ENCODE peak calls at places on chromosomes 2 and 18, in six cellular contexts. V is transverse colon; U is CD4-positive, alpha-beta T cell; W is dorsolateral prefrontal cortex; B is hepatocyte; Y is psoas muscle. S is an unnamed sample.

GRCh38 chr2:190334479-190335224 is 8.7 kb upstream of the INPP1 start:
- DNase-seq in W (no peak), B (peak), Y (no peak), U (no peak), V (no peak), S (no peak)

GRCh38 chr18:77551055-77551454 is 301.4 kb downstream of the GALR1 start:
- DNase-seq in W (no peak), B (no peak), U (no peak), V (no peak), Y (no peak), S (no peak)

GRCh38 chr2:237704476-237705224 is 77.3 kb downstream of the LRRFIP1 start:
- DNase-seq in B (no peak), V (no peak), W (no peak), U (no peak), Y (no peak), S (peak)

GRCh38 chr2:96264656-96265348 is 995 bp downstream of the TMEM127 start:
- DNase-seq in B (peak), V (no peak), Y (no peak), W (no peak), U (peak), S (peak)

GRCh38 chr2:127321306-127321705 is 27.4 kb upstream of the ERCC3 start:
- DNase-seq in V (no peak), B (no peak), U (no peak), Y (no peak), W (no peak), S (no peak)

GRCh38 chr18:58695772-58696171 is 24.5 kb downstream of the MALT1 start:
- DNase-seq in V (no peak), W (no peak), B (no peak), U (no peak), Y (no peak), S (no peak)

GRCh38 chr2:8314063-8314462 is 367.8 kb upstream of the ID2 start:
- DNase-seq in B (no peak), U (no peak), Y (no peak), V (no peak), W (no peak), S (no peak)

GRCh38 chr2:11406492-11407381 is 59.2 kb downstream of the E2F6 start:
- DNase-seq in U (no peak), V (peak), W (peak), Y (peak), B (peak), S (peak)

GRCh38 chr2:6077585-6077984 is 385.4 kb downstream of the SOX11 start:
- DNase-seq in U (no peak), W (no peak), Y (no peak), V (no peak), B (no peak), S (no peak)

GRCh38 chr2:47357475-47357874 is 45.5 kb upstream of the MSH2 start:
- DNase-seq in U (no peak), V (peak), Y (no peak), W (no peak), B (peak), S (peak)

GRCh38 chr2:240379089-240379636 is 56.3 kb upstream of the GPC1 start:
- DNase-seq in B (no peak), W (no peak), U (no peak), Y (no peak), V (no peak), S (no peak)

GRCh38 chr2:118584380-118584779 is 263.1 kb downstream of the EN1 start:
- DNase-seq in W (no peak), V (no peak), B (no peak), Y (no peak), U (no peak), S (no peak)

GRCh38 chr18:75066936-75067335 is 142.0 kb downstream of the PTGR3 start:
- DNase-seq in W (no peak), V (no peak), Y (no peak), B (no peak), U (no peak), S (no peak)

GRCh38 chr2:211237586-211237985 is 681.2 kb downstream of the CPS1 start:
- DNase-seq in Y (no peak), V (no peak), B (no peak), U (no peak), W (no peak), S (no peak)

GRCh38 chr2:79799744-79800143 is 286.9 kb downstream of the CTNNA2 start:
- DNase-seq in U (no peak), V (no peak), B (no peak), Y (no peak), W (no peak), S (no peak)

DNA sequence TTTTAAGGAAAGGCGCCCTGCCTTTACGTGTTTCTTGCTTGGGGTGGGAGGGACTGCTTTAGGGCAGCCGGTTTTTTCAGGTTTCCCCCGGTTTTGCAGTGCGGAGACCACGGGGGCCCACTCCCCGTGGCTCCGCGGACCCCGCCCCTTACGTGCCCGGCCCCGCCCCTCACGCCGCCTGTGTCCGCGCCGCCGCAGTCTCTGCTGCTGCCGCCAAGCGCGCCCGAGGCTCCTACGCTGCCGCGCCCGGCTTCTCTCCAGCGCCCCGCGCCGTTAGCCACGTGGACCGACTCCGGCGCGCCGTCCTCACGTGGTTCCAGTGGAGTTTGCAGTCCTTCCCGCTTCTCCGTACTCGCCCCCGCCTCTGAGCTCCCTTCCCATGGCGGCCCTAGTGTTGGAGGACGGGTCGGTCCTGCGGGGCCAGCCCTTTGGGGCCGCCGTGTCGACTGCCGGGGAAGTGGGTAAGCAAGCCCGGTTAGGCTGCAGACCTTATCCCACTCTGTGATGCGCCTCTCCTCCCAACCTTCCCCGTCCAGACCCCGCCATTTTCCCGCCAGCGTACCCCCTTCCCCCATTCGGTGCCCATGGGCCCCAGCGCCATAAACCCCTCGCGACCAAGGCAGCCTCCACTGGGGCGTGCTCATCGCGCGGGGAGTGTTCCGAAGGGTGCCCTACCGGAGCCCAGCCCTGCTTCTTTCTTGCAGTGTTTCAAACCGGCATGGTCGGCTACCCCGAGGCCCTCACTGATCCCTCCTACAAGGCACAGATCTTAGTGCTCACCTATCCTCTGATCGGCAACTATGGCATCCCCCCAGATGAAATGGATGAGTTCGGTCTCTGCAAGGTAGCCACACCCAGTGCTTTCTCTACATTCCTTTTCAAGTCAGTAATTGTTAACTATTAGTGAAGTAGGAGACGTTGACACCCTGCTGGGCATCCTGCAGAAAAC is at the start of gene CAD:
- DNase-seq in B (peak), V (peak), U (peak), W (peak), Y (peak), S (peak)
- TF ChIP-seq CTCF in B (peak), V (peak), U (no peak), W (peak), Y (peak), S (no peak)

DNA sequence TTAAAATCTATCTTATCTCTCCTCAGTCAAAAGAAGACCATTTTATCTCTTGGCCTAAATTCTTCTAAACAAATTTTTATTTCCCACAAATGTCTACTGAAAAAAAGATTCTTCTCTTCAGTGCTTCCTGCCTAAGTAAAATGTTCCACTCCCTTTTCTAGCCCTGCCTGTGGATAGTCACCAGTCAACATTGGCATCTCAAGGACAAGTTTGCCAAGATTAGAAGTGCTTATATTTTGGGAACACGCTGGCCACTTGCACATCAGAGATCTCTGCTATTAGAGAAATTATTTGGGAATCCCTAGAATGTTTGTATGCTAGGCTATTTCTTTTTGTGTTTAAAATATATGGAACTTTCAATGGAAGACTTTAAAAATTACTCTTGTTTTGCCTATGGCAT is 758.2 kb upstream of the CDH7 start:
- DNase-seq in B (no peak), U (no peak), V (no peak), Y (no peak), W (no peak), S (no peak)
- H3K27ac ChIP-seq in B (no peak), U (no peak), V (no peak), Y (no peak), W (no peak), S (no peak)

GRCh38 chr2:182763311-182763912 is 47.4 kb downstream of the DNAJC10 start:
- DNase-seq in V (no peak), W (no peak), B (peak), U (no peak), Y (no peak), S (peak)

GRCh38 chr2:182758379-182758778 is 42.3 kb downstream of the DNAJC10 start:
- DNase-seq in U (no peak), W (no peak), Y (no peak), B (no peak), V (no peak), S (no peak)

GRCh38 chr2:182767578-182767977 is 51.5 kb downstream of the DNAJC10 start:
- DNase-seq in V (no peak), W (no peak), Y (no peak), U (no peak), B (peak), S (peak)

GRCh38 chr2:182766626-182767025 is 50.6 kb downstream of the DNAJC10 start:
- DNase-seq in B (no peak), W (no peak), U (no peak), V (no peak), Y (no peak), S (no peak)

GRCh38 chr2:182761903-182762302 is 45.8 kb downstream of the DNAJC10 start:
- DNase-seq in V (no peak), Y (no peak), B (no peak), W (no peak), U (no peak), S (no peak)
- TF ChIP-seq CTCF in V (no peak), Y (peak), B (peak), W (peak), U (no peak), S (no peak)

GRCh38 chr2:226902041-226902972 is 66.5 kb downstream of the RHBDD1 start:
- DNase-seq in W (no peak), B (no peak), Y (no peak), V (no peak), U (no peak), S (no peak)
- H3K27ac ChIP-seq in W (no peak), B (no peak), Y (no peak), V (no peak), U (no peak), S (no peak)

GRCh38 chr2:225270861-225271260 is 128.6 kb upstream of the NYAP2 start:
- DNase-seq in Y (no peak), V (no peak), W (no peak), U (peak), B (peak), S (peak)
- TF ChIP-seq CTCF in Y (no peak), V (no peak), W (no peak), U (no peak), B (no peak), S (no peak)

DNA sequence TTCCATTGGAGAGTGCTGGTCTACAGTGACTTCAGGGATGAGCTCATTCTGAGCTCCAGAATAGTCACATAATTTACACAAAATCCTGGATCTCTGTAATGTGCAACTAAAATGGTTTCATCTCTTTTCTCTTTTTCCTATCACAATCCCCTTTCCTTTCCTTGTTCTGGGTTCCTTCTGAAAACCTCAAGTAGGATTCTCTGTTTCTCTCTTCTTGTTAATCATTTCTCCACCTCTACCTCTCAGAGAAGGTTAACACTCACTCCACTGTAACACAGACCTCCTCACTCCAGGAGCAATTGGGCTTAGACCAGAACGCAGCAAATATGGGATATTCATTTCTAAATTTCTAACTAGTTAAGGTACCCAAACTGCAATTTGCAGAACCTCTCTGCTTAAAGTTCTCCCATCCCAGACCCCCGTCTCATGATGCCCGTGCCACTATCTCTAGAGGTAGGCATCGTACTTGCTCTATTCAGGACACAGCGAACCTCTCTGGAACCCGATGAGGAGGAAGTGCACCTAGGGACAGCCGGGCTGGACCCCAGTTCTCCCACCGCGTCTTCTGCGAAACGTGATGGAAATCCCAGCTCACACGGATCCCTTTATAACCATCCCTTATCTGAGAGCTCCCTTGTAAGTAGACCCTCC is 1.4 kb downstream of the FOXI3 start:
- DNase-seq in W (no peak), Y (no peak), B (no peak), U (no peak), V (no peak), S (no peak)
- H3K27ac ChIP-seq in W (no peak), Y (no peak), B (no peak), U (no peak), V (no peak), S (no peak)